ENCODE peak calls at places on chromosomes 7 and 10, in six cellular contexts. F, K, V, Q, Z and U are unnamed samples.

GRCh38 chr10:74827045-74827441 is 643 bp downstream of the KAT6B start:
- DNase-seq in F (no peak), K (no peak), V (no peak), Q (no peak), Z (no peak), U (no peak)

GRCh38 chr10:5659702-5660528 is 6.5 kb downstream of the ASB13 start:
- DNase-seq in F (no peak), K (peak), V (no peak), Q (no peak), Z (no peak), U (peak)

GRCh38 chr10:27252267-27253000 is 11.8 kb upstream of the ACBD5 start:
- DNase-seq in F (peak), K (peak), V (no peak), Q (no peak), Z (no peak), U (no peak)

GRCh38 chr10:29067161-29067560 is 221.7 kb upstream of the LYZL1 start:
- DNase-seq in F (no peak), K (no peak), V (peak), Q (no peak), Z (no peak), U (no peak)

GRCh38 chr7:87137271-87137670 is 15.0 kb upstream of the DMTF1 start:
- DNase-seq in F (no peak), K (no peak), V (no peak), Q (no peak), Z (no peak), U (no peak)

GRCh38 chr7:93148727-93149126 is 542 bp upstream of the SAMD9L start:
- DNase-seq in F (no peak), K (no peak), V (no peak), Q (no peak), Z (no peak), U (no peak)

GRCh38 chr10:87068281-87068680 is 26.4 kb downstream of the GLUD1 start:
- DNase-seq in F (no peak), K (no peak), V (no peak), Q (no peak), Z (no peak), U (no peak)

GRCh38 chr10:51694369-51694768 is 5.0 kb downstream of the CSTF2T start:
- DNase-seq in F (no peak), K (no peak), V (no peak), Q (no peak), Z (no peak), U (no peak)

GRCh38 chr7:5574770-5575269 is 151.2 kb upstream of the TNRC18 start:
- DNase-seq in F (no peak), K (peak), V (no peak), Q (no peak), Z (no peak), U (peak)

GRCh38 chr7:29607889-29608288 is 44.3 kb downstream of the PRR15 start:
- DNase-seq in F (no peak), K (no peak), V (no peak), Q (no peak), Z (no peak), U (no peak)

GRCh38 chr7:158301221-158301620 is 286.4 kb downstream of the PTPRN2 start:
- DNase-seq in F (no peak), K (no peak), V (no peak), Q (no peak), Z (no peak), U (no peak)

GRCh38 chr10:125023269-125023668 is 81.3 kb downstream of the ZRANB1 start:
- DNase-seq in F (peak), K (no peak), V (no peak), Q (no peak), Z (peak), U (no peak)

GRCh38 chr10:100636848-100637553 is 101.3 kb downstream of the HIF1AN start:
- DNase-seq in F (no peak), K (peak), V (no peak), Q (no peak), Z (no peak), U (no peak)

GRCh38 chr10:124987788-124988187 is 45.9 kb downstream of the ZRANB1 start:
- DNase-seq in F (no peak), K (no peak), V (no peak), Q (no peak), Z (no peak), U (no peak)

GRCh38 chr10:49324711-49325110 is 25.7 kb downstream of the C10orf71 start:
- DNase-seq in F (no peak), K (peak), V (no peak), Q (no peak), Z (no peak), U (no peak)

GRCh38 chr7:110442386-110442837 is 648.5 kb upstream of the LRRN3 start:
- DNase-seq in F (no peak), K (peak), V (no peak), Q (no peak), Z (peak), U (peak)

GRCh38 chr7:111056371-111056770 is 34.6 kb upstream of the LRRN3 start:
- DNase-seq in F (no peak), K (no peak), V (no peak), Q (no peak), Z (no peak), U (no peak)

GRCh38 chr7:26035552-26035951 is 116.4 kb upstream of the NFE2L3 start:
- DNase-seq in F (no peak), K (no peak), V (no peak), Q (no peak), Z (no peak), U (no peak)

GRCh38 chr7:6165075-6165474 is 107.3 kb downstream of the CYTH3 start:
- DNase-seq in F (no peak), K (no peak), V (no peak), Q (no peak), Z (no peak), U (no peak)

GRCh38 chr7:44477955-44478354 is 12.5 kb downstream of the NUDCD3 start:
- DNase-seq in F (no peak), K (no peak), V (no peak), Q (no peak), Z (no peak), U (no peak)

GRCh38 chr10:4678023-4678950 is 147.7 kb upstream of the AKR1E2 start:
- DNase-seq in F (no peak), K (no peak), V (peak), Q (no peak), Z (no peak), U (no peak)

GRCh38 chr7:82429408-82429807 is 14.2 kb downstream of the CACNA2D1 start:
- DNase-seq in F (no peak), K (no peak), V (no peak), Q (no peak), Z (no peak), U (no peak)

GRCh38 chr7:24965831-24966708 is 13.9 kb downstream of the OSBPL3 start:
- DNase-seq in F (no peak), K (no peak), V (no peak), Q (no peak), Z (no peak), U (peak)

GRCh38 chr10:72275351-72276012 is 1.8 kb downstream of the DDIT4 start:
- DNase-seq in F (peak), K (peak), V (no peak), Q (no peak), Z (no peak), U (peak)

GRCh38 chr10:62116896-62117295 is 151.7 kb downstream of the RTKN2 start:
- DNase-seq in F (peak), K (no peak), V (no peak), Q (no peak), Z (no peak), U (no peak)